ENCODE peak calls at places on chromosomes 16 and 17, in four cellular contexts. B is IMR-90, P is GM12878, L is K562. S is an unnamed sample.

GRCh38 chr17:17152385-17152784 is 53.7 kb downstream of the PLD6 start:
- DNase-seq in L (no peak), B (no peak), P (no peak), S (peak; percentile 13)

GRCh38 chr17:65328567-65328966 is 191.4 kb downstream of the RGS9 start:
- DNase-seq in L (no peak), P (no peak), B (no peak), S (no peak)

GRCh38 chr16:1027416-1027815 is 45.1 kb upstream of the SSTR5 start:
- DNase-seq in L (no peak), P (no peak), B (no peak), S (no peak)

GRCh38 chr17:2912754-2913153 is 116.5 kb downstream of the RAP1GAP2 start:
- DNase-seq in P (no peak), L (no peak), B (no peak), S (no peak)

GRCh38 chr17:28574536-28574935 is 2.2 kb downstream of the ALDOC start:
- DNase-seq in B (no peak), L (no peak), P (no peak), S (no peak)

GRCh38 chr17:18004901-18005305 is 32.2 kb downstream of the DRC3 start:
- DNase-seq in L (no peak), B (no peak), P (no peak), S (no peak)

GRCh38 chr17:58660621-58661020 is 31.2 kb downstream of the TEX14 start:
- DNase-seq in B (no peak), L (no peak), P (no peak), S (no peak)

GRCh38 chr17:75587718-75588545 is at the start of gene MYO15B:
- DNase-seq in L (peak; percentile 43), P (no peak), B (no peak), S (peak; percentile 40)

GRCh38 chr17:60604686-60605334 is 4.8 kb downstream of the PPM1D start:
- DNase-seq in B (peak; percentile 51), L (no peak), P (no peak), S (peak; percentile 56)

GRCh38 chr17:2842464-2842863 is 46.2 kb downstream of the RAP1GAP2 start:
- DNase-seq in L (no peak), B (no peak), P (no peak), S (no peak)

GRCh38 chr17:18981642-18982424 is 22.7 kb downstream of the FAM83G start:
- DNase-seq in B (peak; percentile 82), L (peak; percentile 55), P (no peak), S (peak; percentile 46)

GRCh38 chr16:78773316-78773715 is 673.9 kb downstream of the WWOX start:
- DNase-seq in B (no peak), L (no peak), P (no peak), S (no peak)

GRCh38 chr17:55660171-55660886 is 62.3 kb downstream of the TMEM100 start:
- DNase-seq in L (no peak), P (no peak), B (no peak), S (peak; percentile 95)

GRCh38 chr16:16028311-16028999 is 79.0 kb downstream of the ABCC1 start:
- DNase-seq in B (no peak), P (no peak), L (no peak), S (peak; percentile 14)

GRCh38 chr16:12462690-12463646 is 340.7 kb downstream of the CPPED1 start:
- DNase-seq in P (no peak), B (peak; percentile 82), L (no peak), S (peak; percentile 70)

GRCh38 chr16:89115216-89115949 is 21.7 kb downstream of the ACSF3 start:
- DNase-seq in P (peak; percentile 67), B (no peak), L (peak; percentile 49), S (peak; percentile 37)

GRCh38 chr16:8596581-8596980 is 6.3 kb upstream of the TMEM114 start:
- DNase-seq in L (no peak), P (no peak), B (no peak), S (no peak)

GRCh38 chr16:81443688-81444447 is 740 bp upstream of the CMIP start:
- DNase-seq in P (no peak), L (no peak), B (no peak), S (no peak)

GRCh38 chr16:81446318-81447275 is 2.0 kb downstream of the CMIP start:
- DNase-seq in P (no peak), L (no peak), B (peak; percentile 51), S (peak; percentile 35)

GRCh38 chr16:81444448-81445121 is at the start of gene CMIP:
- DNase-seq in B (peak; percentile 72), P (no peak), L (peak; percentile 98), S (peak; percentile 60)

GRCh38 chr16:81445926-81446317 is 1.3 kb downstream of the CMIP start:
- DNase-seq in P (no peak), B (no peak), L (no peak), S (peak; percentile 30)

DNA sequence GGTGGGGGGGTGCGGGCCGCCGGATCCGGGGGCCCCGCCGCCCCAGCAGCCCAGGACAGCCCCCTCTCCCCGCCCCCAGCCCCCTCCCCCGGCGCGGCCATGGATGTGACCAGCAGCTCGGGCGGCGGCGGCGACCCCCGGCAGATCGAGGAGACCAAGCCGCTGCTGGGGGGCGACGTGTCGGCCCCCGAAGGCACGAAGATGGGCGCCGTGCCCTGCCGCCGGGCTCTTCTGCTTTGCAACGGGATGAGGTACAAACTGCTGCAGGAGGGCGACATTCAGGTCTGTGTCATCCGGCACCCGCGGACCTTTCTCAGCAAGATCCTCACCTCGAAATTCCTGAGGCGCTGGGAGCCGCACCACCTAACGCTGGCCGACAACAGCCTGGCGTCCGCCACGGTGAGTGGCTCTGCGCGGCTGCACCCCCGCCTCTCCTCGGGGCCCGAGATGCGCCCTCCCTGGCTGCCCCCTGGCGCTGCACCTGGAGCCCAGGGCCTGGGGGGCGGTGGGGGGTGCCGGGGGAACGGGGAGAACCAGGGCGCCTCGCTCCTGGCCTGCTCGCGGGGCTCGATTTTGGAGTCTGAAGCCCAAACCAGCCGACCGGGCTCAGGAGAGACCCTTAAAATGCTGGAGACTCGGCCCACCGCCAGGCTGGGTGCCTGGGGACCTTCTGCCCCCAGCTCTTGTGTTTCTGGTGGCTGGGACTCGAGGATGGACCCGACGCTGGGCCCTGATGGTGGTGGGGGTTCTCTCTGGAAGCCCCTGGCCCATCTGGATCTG is 725 bp downstream of the CMIP start:
- DNase-seq in B (peak; percentile 19), P (no peak), L (peak; percentile 82), S (peak; percentile 25)
- TF ChIP-seq FOS in B (no peak), P (no peak), L (no peak), S (no peak)

GRCh38 chr17:7166873-7167272 is 12.3 kb downstream of the ASGR1 start:
- DNase-seq in P (no peak), L (no peak), B (no peak), S (no peak)

GRCh38 chr17:7167832-7168231 is 11.3 kb downstream of the ASGR1 start:
- DNase-seq in L (no peak), B (no peak), P (no peak), S (no peak)
- TF ChIP-seq FOS in L (no peak), B (no peak), P (no peak), S (no peak)

DNA sequence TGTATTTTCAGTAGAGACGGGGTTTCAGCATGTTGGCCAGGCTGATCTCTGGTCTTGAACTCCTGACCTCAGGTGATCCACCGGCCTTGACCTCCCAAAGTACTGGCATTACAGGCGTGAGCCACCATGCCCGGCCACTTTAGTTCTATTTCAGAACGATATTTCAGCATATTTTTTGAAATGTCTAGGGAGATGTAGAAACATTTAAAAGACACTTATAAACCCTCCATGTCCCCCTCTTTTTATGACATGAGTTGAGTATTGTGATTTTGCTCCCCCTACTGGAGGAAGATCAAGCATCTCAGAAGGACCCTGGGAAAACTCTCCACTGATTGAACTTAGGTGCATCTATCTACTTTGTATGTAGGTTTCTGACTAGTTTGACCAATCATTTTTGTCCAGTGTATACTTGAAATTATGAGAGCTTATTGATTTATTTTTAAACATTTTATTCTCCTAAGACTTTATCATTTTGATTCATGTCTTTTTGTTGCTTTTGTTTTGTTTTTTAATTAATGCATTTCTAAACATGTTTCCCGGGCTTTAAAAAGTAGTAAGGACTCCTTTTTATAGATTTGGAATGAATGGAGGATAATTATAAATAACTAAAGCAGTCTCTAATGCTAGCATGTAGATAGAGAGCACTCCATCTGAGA is 105.1 kb downstream of the CHD9 start:
- DNase-seq in B (peak; percentile 62), P (peak; percentile 20), L (peak; percentile 44), S (peak; percentile 70)
- TF ChIP-seq FOS in B (no peak), P (no peak), L (no peak), S (no peak)

GRCh38 chr17:36094746-36095145 is 4.8 kb upstream of the CCL3 start:
- DNase-seq in P (no peak), B (no peak), L (no peak), S (no peak)

GRCh38 chr17:36092228-36092627 is 2.3 kb upstream of the CCL3 start:
- DNase-seq in L (no peak), B (no peak), P (peak; percentile 47), S (no peak)

GRCh38 chr17:36095992-36096391 is 6.0 kb upstream of the CCL3 start:
- DNase-seq in L (no peak), B (no peak), P (no peak), S (no peak)

GRCh38 chr17:36089888-36090836 is at the start of gene CCL3:
- DNase-seq in L (no peak), P (peak; percentile 99), B (no peak), S (no peak)

DNA sequence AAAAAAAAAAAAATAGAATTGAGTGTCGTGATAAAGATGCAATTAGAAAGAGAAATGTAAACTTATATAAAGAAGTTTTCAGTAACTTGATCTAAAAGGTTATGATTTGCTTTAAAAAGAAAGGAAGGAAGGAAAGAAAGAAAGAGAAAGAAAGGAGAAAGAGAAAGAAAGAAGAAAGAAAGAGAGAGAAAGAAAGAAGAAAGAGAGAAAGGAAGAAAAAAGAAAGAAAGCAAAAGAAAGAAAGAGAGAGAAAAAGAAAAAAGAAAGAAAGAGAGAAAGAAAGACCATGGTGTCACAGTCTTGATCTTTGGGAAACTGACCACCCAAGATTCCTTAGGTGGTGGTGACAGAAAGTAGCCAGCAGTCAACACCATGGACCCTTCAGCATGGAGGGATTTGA is 4.3 kb upstream of the CCL3 start:
- DNase-seq in L (no peak), P (no peak), B (no peak), S (no peak)
- TF ChIP-seq FOS in L (no peak), P (no peak), B (no peak), S (no peak)

GRCh38 chr16:23801387-23801786 is 34.4 kb upstream of the PRKCB start:
- DNase-seq in P (no peak), B (peak; percentile 51), L (peak; percentile 72), S (peak; percentile 57)
- TF ChIP-seq FOS in P (no peak), B (no peak), L (no peak), S (no peak)

DNA sequence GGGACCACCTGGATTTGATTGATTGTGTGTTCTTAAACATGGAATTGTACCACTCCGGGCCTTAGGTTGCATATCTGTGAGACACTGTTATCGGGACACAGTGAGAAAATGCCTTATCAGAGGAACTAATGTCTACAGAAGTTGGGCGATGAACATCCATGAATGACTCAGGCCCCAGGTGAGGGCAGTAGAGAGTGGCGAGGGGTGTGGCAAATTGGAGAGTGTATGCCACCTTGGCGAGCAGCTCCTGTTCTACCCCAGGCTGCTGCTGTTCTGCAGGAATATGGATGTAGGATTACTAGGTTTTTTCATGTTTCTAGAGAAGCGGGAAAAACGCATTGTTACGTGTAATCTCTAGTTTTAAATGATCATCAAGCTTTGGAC is 38.8 kb downstream of the CLEC16A start:
- DNase-seq in L (no peak), P (no peak), B (no peak), S (no peak)
- TF ChIP-seq FOS in L (no peak), P (no peak), B (no peak), S (no peak)